ENCODE peak calls at places on chromosomes 4 and X, in seven cellular contexts. One of them, this sample, is unnamed.

GRCh38 chr4:54683616-54684346 is 26.0 kb downstream of the KIT start:
- DNase-seq in activated CD4-positive, alpha-beta T cell treated with anti-CD3 and anti-CD28 coated beads, Interleukin-2, amount 10 ng/mL, durations not matched to agents 24 days and 14 days: peak; percentile 81
- DNase-seq in AG09309: no peak
- DNase-seq in tibial artery: no peak
- DNase-seq in BJ: no peak
- DNase-seq in stimulated activated CD8-positive, alpha-beta memory T cell treated with anti-CD3 and anti-CD28 coated beads, Interleukin-15, amount 100 ng/mL, for 1 hour: peak; percentile 34
- DNase-seq in AG08395: peak; percentile 30
- DNase-seq in this sample: peak; percentile 56

GRCh38 chrX:47862680-47863079 is 26.0 kb downstream of the ZNF81 start:
- DNase-seq in activated CD4-positive, alpha-beta T cell treated with anti-CD3 and anti-CD28 coated beads, Interleukin-2, amount 10 ng/mL, durations not matched to agents 24 days and 14 days: no peak
- DNase-seq in BJ: no peak
- DNase-seq in tibial artery: no peak
- DNase-seq in AG09309: no peak
- DNase-seq in AG08395: no peak
- DNase-seq in stimulated activated CD8-positive, alpha-beta memory T cell treated with anti-CD3 and anti-CD28 coated beads, Interleukin-15, amount 100 ng/mL, for 1 hour: no peak
- DNase-seq in this sample: no peak

GRCh38 chrX:149567621-149568417 is 18.1 kb upstream of the HSFX3 start:
- DNase-seq in activated CD4-positive, alpha-beta T cell treated with anti-CD3 and anti-CD28 coated beads, Interleukin-2, amount 10 ng/mL, durations not matched to agents 24 days and 14 days: peak; percentile 33
- DNase-seq in AG08395: no peak
- DNase-seq in stimulated activated CD8-positive, alpha-beta memory T cell treated with anti-CD3 and anti-CD28 coated beads, Interleukin-15, amount 100 ng/mL, for 1 hour: no peak
- DNase-seq in AG09309: no peak
- DNase-seq in BJ: no peak
- DNase-seq in tibial artery: no peak
- DNase-seq in this sample: no peak

GRCh38 chr4:170887396-170887795 is 797.6 kb upstream of the AADAT start:
- DNase-seq in activated CD4-positive, alpha-beta T cell treated with anti-CD3 and anti-CD28 coated beads, Interleukin-2, amount 10 ng/mL, durations not matched to agents 24 days and 14 days: no peak
- DNase-seq in tibial artery: no peak
- DNase-seq in AG09309: no peak
- DNase-seq in stimulated activated CD8-positive, alpha-beta memory T cell treated with anti-CD3 and anti-CD28 coated beads, Interleukin-15, amount 100 ng/mL, for 1 hour: no peak
- DNase-seq in BJ: no peak
- DNase-seq in AG08395: no peak
- DNase-seq in this sample: no peak

GRCh38 chr4:2462218-2462991 is 6.5 kb upstream of the RNF4 start:
- DNase-seq in activated CD4-positive, alpha-beta T cell treated with anti-CD3 and anti-CD28 coated beads, Interleukin-2, amount 10 ng/mL, durations not matched to agents 24 days and 14 days: peak; percentile 91
- DNase-seq in tibial artery: peak; percentile 42
- DNase-seq in AG09309: no peak
- DNase-seq in BJ: no peak
- DNase-seq in stimulated activated CD8-positive, alpha-beta memory T cell treated with anti-CD3 and anti-CD28 coated beads, Interleukin-15, amount 100 ng/mL, for 1 hour: no peak
- DNase-seq in AG08395: peak; percentile 80
- DNase-seq in this sample: peak; percentile 85

GRCh38 chr4:71595576-71596108 is 188.2 kb downstream of the GC start:
- DNase-seq in AG08395: no peak
- DNase-seq in stimulated activated CD8-positive, alpha-beta memory T cell treated with anti-CD3 and anti-CD28 coated beads, Interleukin-15, amount 100 ng/mL, for 1 hour: no peak
- DNase-seq in BJ: no peak
- DNase-seq in AG09309: no peak
- DNase-seq in activated CD4-positive, alpha-beta T cell treated with anti-CD3 and anti-CD28 coated beads, Interleukin-2, amount 10 ng/mL, durations not matched to agents 24 days and 14 days: no peak
- DNase-seq in tibial artery: no peak
- DNase-seq in this sample: no peak

GRCh38 chrX:79259073-79259689 is 108.0 kb downstream of the ITM2A start:
- DNase-seq in AG09309: no peak
- DNase-seq in AG08395: no peak
- DNase-seq in tibial artery: no peak
- DNase-seq in BJ: no peak
- DNase-seq in activated CD4-positive, alpha-beta T cell treated with anti-CD3 and anti-CD28 coated beads, Interleukin-2, amount 10 ng/mL, durations not matched to agents 24 days and 14 days: peak; percentile 89
- DNase-seq in stimulated activated CD8-positive, alpha-beta memory T cell treated with anti-CD3 and anti-CD28 coated beads, Interleukin-15, amount 100 ng/mL, for 1 hour: peak; percentile 11
- DNase-seq in this sample: peak; percentile 2

GRCh38 chrX:69290327-69290726 is 125.1 kb upstream of the PJA1 start:
- DNase-seq in AG09309: no peak
- DNase-seq in activated CD4-positive, alpha-beta T cell treated with anti-CD3 and anti-CD28 coated beads, Interleukin-2, amount 10 ng/mL, durations not matched to agents 24 days and 14 days: no peak
- DNase-seq in stimulated activated CD8-positive, alpha-beta memory T cell treated with anti-CD3 and anti-CD28 coated beads, Interleukin-15, amount 100 ng/mL, for 1 hour: no peak
- DNase-seq in tibial artery: no peak
- DNase-seq in BJ: no peak
- DNase-seq in AG08395: no peak
- DNase-seq in this sample: no peak

GRCh38 chr4:9785926-9786325 is 4.5 kb downstream of the DRD5 start:
- DNase-seq in activated CD4-positive, alpha-beta T cell treated with anti-CD3 and anti-CD28 coated beads, Interleukin-2, amount 10 ng/mL, durations not matched to agents 24 days and 14 days: no peak
- DNase-seq in AG08395: no peak
- DNase-seq in AG09309: no peak
- DNase-seq in BJ: no peak
- DNase-seq in tibial artery: no peak
- DNase-seq in stimulated activated CD8-positive, alpha-beta memory T cell treated with anti-CD3 and anti-CD28 coated beads, Interleukin-15, amount 100 ng/mL, for 1 hour: no peak
- DNase-seq in this sample: no peak

GRCh38 chr4:141142423-141142822 is 9.2 kb upstream of the RNF150 start:
- DNase-seq in stimulated activated CD8-positive, alpha-beta memory T cell treated with anti-CD3 and anti-CD28 coated beads, Interleukin-15, amount 100 ng/mL, for 1 hour: no peak
- DNase-seq in BJ: no peak
- DNase-seq in activated CD4-positive, alpha-beta T cell treated with anti-CD3 and anti-CD28 coated beads, Interleukin-2, amount 10 ng/mL, durations not matched to agents 24 days and 14 days: no peak
- DNase-seq in tibial artery: no peak
- DNase-seq in AG09309: no peak
- DNase-seq in AG08395: no peak
- DNase-seq in this sample: no peak

GRCh38 chrX:108443065-108443464 is 3.4 kb downstream of the COL4A5 start:
- DNase-seq in stimulated activated CD8-positive, alpha-beta memory T cell treated with anti-CD3 and anti-CD28 coated beads, Interleukin-15, amount 100 ng/mL, for 1 hour: no peak
- DNase-seq in AG08395: no peak
- DNase-seq in activated CD4-positive, alpha-beta T cell treated with anti-CD3 and anti-CD28 coated beads, Interleukin-2, amount 10 ng/mL, durations not matched to agents 24 days and 14 days: no peak
- DNase-seq in BJ: no peak
- DNase-seq in AG09309: no peak
- DNase-seq in tibial artery: no peak
- DNase-seq in this sample: no peak

GRCh38 chrX:153641575-153642312 is 5.3 kb upstream of the DUSP9 start:
- DNase-seq in stimulated activated CD8-positive, alpha-beta memory T cell treated with anti-CD3 and anti-CD28 coated beads, Interleukin-15, amount 100 ng/mL, for 1 hour: no peak
- DNase-seq in BJ: no peak
- DNase-seq in activated CD4-positive, alpha-beta T cell treated with anti-CD3 and anti-CD28 coated beads, Interleukin-2, amount 10 ng/mL, durations not matched to agents 24 days and 14 days: no peak
- DNase-seq in AG08395: no peak
- DNase-seq in tibial artery: no peak
- DNase-seq in AG09309: no peak
- DNase-seq in this sample: no peak

GRCh38 chr4:96228463-96228862 is 388.6 kb downstream of the PDHA2 start:
- DNase-seq in stimulated activated CD8-positive, alpha-beta memory T cell treated with anti-CD3 and anti-CD28 coated beads, Interleukin-15, amount 100 ng/mL, for 1 hour: no peak
- DNase-seq in tibial artery: no peak
- DNase-seq in activated CD4-positive, alpha-beta T cell treated with anti-CD3 and anti-CD28 coated beads, Interleukin-2, amount 10 ng/mL, durations not matched to agents 24 days and 14 days: no peak
- DNase-seq in AG08395: no peak
- DNase-seq in BJ: no peak
- DNase-seq in AG09309: no peak
- DNase-seq in this sample: no peak

GRCh38 chr4:111323496-111323895 is 700.6 kb upstream of the PITX2 start:
- DNase-seq in tibial artery: no peak
- DNase-seq in BJ: peak; percentile 31
- DNase-seq in AG09309: peak; percentile 37
- DNase-seq in stimulated activated CD8-positive, alpha-beta memory T cell treated with anti-CD3 and anti-CD28 coated beads, Interleukin-15, amount 100 ng/mL, for 1 hour: no peak
- DNase-seq in activated CD4-positive, alpha-beta T cell treated with anti-CD3 and anti-CD28 coated beads, Interleukin-2, amount 10 ng/mL, durations not matched to agents 24 days and 14 days: no peak
- DNase-seq in AG08395: peak; percentile 60
- DNase-seq in this sample: no peak

GRCh38 chr4:151537726-151538125 is 128.8 kb downstream of the FHIP1A start:
- DNase-seq in tibial artery: no peak
- DNase-seq in activated CD4-positive, alpha-beta T cell treated with anti-CD3 and anti-CD28 coated beads, Interleukin-2, amount 10 ng/mL, durations not matched to agents 24 days and 14 days: no peak
- DNase-seq in AG08395: peak; percentile 12
- DNase-seq in AG09309: no peak
- DNase-seq in BJ: no peak
- DNase-seq in stimulated activated CD8-positive, alpha-beta memory T cell treated with anti-CD3 and anti-CD28 coated beads, Interleukin-15, amount 100 ng/mL, for 1 hour: no peak
- DNase-seq in this sample: no peak

GRCh38 chr4:31617667-31618066 is 897.5 kb downstream of the PCDH7 start:
- DNase-seq in BJ: no peak
- DNase-seq in activated CD4-positive, alpha-beta T cell treated with anti-CD3 and anti-CD28 coated beads, Interleukin-2, amount 10 ng/mL, durations not matched to agents 24 days and 14 days: no peak
- DNase-seq in AG08395: no peak
- DNase-seq in AG09309: no peak
- DNase-seq in stimulated activated CD8-positive, alpha-beta memory T cell treated with anti-CD3 and anti-CD28 coated beads, Interleukin-15, amount 100 ng/mL, for 1 hour: no peak
- DNase-seq in tibial artery: no peak
- DNase-seq in this sample: no peak